ENCODE peak calls at places on chromosomes 11 and 22, in four cellular contexts. One of them, this sample, is unnamed.

GRCh38 chr11:57406337-57406904 is 16.0 kb upstream of the PRG2 start:
- DNase-seq in AG09319: no peak
- DNase-seq in T1000: no peak
- DNase-seq in myocyte: no peak
- DNase-seq in this sample: no peak

GRCh38 chr22:19287076-19287724 is 4.3 kb downstream of the CLTCL1 start:
- DNase-seq in myocyte: peak
- DNase-seq in AG09319: no peak
- DNase-seq in T1000: no peak
- DNase-seq in this sample: peak

GRCh38 chr11:21465203-21465602 is 727.7 kb upstream of the ANO5 start:
- DNase-seq in AG09319: no peak
- DNase-seq in myocyte: no peak
- DNase-seq in T1000: no peak
- DNase-seq in this sample: no peak

GRCh38 chr11:66289548-66290331 is 797 bp upstream of the YIF1A start:
- DNase-seq in T1000: peak
- DNase-seq in AG09319: peak
- DNase-seq in myocyte: peak
- DNase-seq in this sample: peak

GRCh38 chr11:134226806-134227325 is 2.4 kb downstream of the VPS26B start:
- DNase-seq in T1000: no peak
- DNase-seq in myocyte: no peak
- DNase-seq in AG09319: no peak
- DNase-seq in this sample: no peak

GRCh38 chr11:31959711-31960110 is 131.2 kb upstream of the RCN1 start:
- DNase-seq in T1000: no peak
- DNase-seq in myocyte: no peak
- DNase-seq in AG09319: no peak
- DNase-seq in this sample: no peak

GRCh38 chr11:303359-303758 is 4.0 kb upstream of the IFITM5 start:
- DNase-seq in AG09319: no peak
- DNase-seq in T1000: no peak
- DNase-seq in myocyte: no peak
- DNase-seq in this sample: no peak

GRCh38 chr11:3123761-3124733 is 41.1 kb downstream of the OSBPL5 start:
- DNase-seq in AG09319: peak
- DNase-seq in myocyte: peak
- DNase-seq in T1000: peak
- DNase-seq in this sample: peak

GRCh38 chr22:30855677-30856518 is 112.7 kb downstream of the MORC2 start:
- DNase-seq in myocyte: no peak
- DNase-seq in T1000: no peak
- DNase-seq in AG09319: no peak
- DNase-seq in this sample: no peak

GRCh38 chr11:12756101-12756500 is 81.9 kb downstream of the TEAD1 start:
- DNase-seq in T1000: no peak
- DNase-seq in AG09319: no peak
- DNase-seq in myocyte: no peak
- DNase-seq in this sample: no peak

GRCh38 chr11:84714316-84714780 is 912.8 kb downstream of the DLG2 start:
- DNase-seq in AG09319: no peak
- DNase-seq in myocyte: peak
- DNase-seq in T1000: peak
- DNase-seq in this sample: no peak

GRCh38 chr22:40819741-40820140 is 595 bp upstream of the SLC25A17 start:
- DNase-seq in T1000: no peak
- DNase-seq in AG09319: no peak
- DNase-seq in myocyte: no peak
- DNase-seq in this sample: no peak